ENCODE peak calls at places on chromosomes 1 and 21, in seven cellular contexts. One of them, this sample, is unnamed.

GRCh38 chr1:245459621-245460020 is 304.8 kb downstream of the KIF26B start:
- DNase-seq in NT2/D1: no peak
- DNase-seq in AG04450: no peak
- DNase-seq in A549: no peak
- DNase-seq in IMR-90: no peak
- DNase-seq in aorta: no peak
- DNase-seq in left ventricle myocardium inferior: no peak
- DNase-seq in this sample: no peak

GRCh38 chr1:155970531-155971167 is 7.7 kb downstream of the ARHGEF2 start:
- DNase-seq in NT2/D1: no peak
- DNase-seq in AG04450: no peak
- DNase-seq in A549: no peak
- DNase-seq in IMR-90: peak
- DNase-seq in aorta: peak
- DNase-seq in left ventricle myocardium inferior: peak
- DNase-seq in this sample: no peak

GRCh38 chr1:204357551-204357950 is 2.2 kb downstream of the PLEKHA6 start:
- DNase-seq in NT2/D1: no peak
- DNase-seq in AG04450: no peak
- DNase-seq in A549: no peak
- DNase-seq in IMR-90: no peak
- DNase-seq in aorta: peak
- DNase-seq in left ventricle myocardium inferior: peak
- DNase-seq in this sample: no peak

GRCh38 chr1:180507826-180508724 is 5.7 kb upstream of the ACBD6 start:
- DNase-seq in NT2/D1: no peak
- DNase-seq in AG04450: peak
- DNase-seq in A549: no peak
- DNase-seq in IMR-90: peak
- DNase-seq in aorta: no peak
- DNase-seq in left ventricle myocardium inferior: no peak
- DNase-seq in this sample: peak

GRCh38 chr21:36260030-36260787 is 59.8 kb upstream of the MORC3 start:
- DNase-seq in NT2/D1: peak
- DNase-seq in AG04450: peak
- DNase-seq in A549: peak
- DNase-seq in IMR-90: peak
- DNase-seq in aorta: no peak
- DNase-seq in left ventricle myocardium inferior: no peak
- DNase-seq in this sample: peak

GRCh38 chr1:228006034-228006792 is 585 bp upstream of the WNT3A start:
- DNase-seq in NT2/D1: no peak
- DNase-seq in AG04450: no peak
- DNase-seq in A549: no peak
- DNase-seq in IMR-90: no peak
- DNase-seq in aorta: no peak
- DNase-seq in left ventricle myocardium inferior: no peak
- DNase-seq in this sample: no peak

GRCh38 chr1:240426056-240426455 is 185.9 kb downstream of the GREM2 start:
- DNase-seq in NT2/D1: no peak
- DNase-seq in AG04450: no peak
- DNase-seq in A549: no peak
- DNase-seq in IMR-90: no peak
- DNase-seq in aorta: no peak
- DNase-seq in left ventricle myocardium inferior: no peak
- DNase-seq in this sample: no peak

GRCh38 chr21:20187028-20187427 is 811.2 kb upstream of the NCAM2 start:
- DNase-seq in NT2/D1: no peak
- DNase-seq in AG04450: no peak
- DNase-seq in A549: no peak
- DNase-seq in IMR-90: no peak
- DNase-seq in aorta: no peak
- DNase-seq in left ventricle myocardium inferior: no peak
- DNase-seq in this sample: no peak

GRCh38 chr1:38327559-38327973 is 281.0 kb upstream of the POU3F1 start:
- DNase-seq in NT2/D1: no peak
- DNase-seq in AG04450: no peak
- DNase-seq in A549: no peak
- DNase-seq in IMR-90: no peak
- DNase-seq in aorta: no peak
- DNase-seq in left ventricle myocardium inferior: no peak
- DNase-seq in this sample: no peak

GRCh38 chr1:207848234-207848633 is 62.7 kb downstream of the CD34 start:
- DNase-seq in NT2/D1: no peak
- DNase-seq in AG04450: no peak
- DNase-seq in A549: peak
- DNase-seq in IMR-90: peak
- DNase-seq in aorta: peak
- DNase-seq in left ventricle myocardium inferior: peak
- DNase-seq in this sample: peak

GRCh38 chr1:27349784-27350672 is 8.2 kb downstream of the SYTL1 start:
- DNase-seq in NT2/D1: no peak
- DNase-seq in AG04450: peak
- DNase-seq in A549: peak
- DNase-seq in IMR-90: peak
- DNase-seq in aorta: no peak
- DNase-seq in left ventricle myocardium inferior: peak
- DNase-seq in this sample: peak

DNA sequence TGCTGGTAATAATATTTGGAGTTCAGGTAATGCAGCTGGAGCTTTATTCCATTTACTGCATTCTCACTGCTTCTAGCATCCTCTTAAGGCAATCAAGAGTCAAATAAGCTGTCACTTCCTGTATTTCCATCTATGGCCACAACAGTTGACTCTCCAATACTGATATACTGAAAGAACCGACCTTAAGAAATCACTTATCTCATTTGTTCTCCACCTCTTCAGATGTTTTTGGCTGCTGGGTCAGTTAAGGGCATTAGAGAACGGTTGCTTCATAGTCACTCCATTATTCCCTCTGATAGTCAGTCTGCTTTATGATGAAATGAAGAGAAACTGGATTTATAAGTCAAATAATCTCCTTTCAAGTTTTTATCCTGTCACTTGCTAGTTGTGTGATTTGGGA is 14.2 kb upstream of the RGS4 start:
- DNase-seq in NT2/D1: no peak
- DNase-seq in AG04450: no peak
- DNase-seq in A549: no peak
- DNase-seq in IMR-90: no peak
- DNase-seq in aorta: no peak
- DNase-seq in left ventricle myocardium inferior: no peak
- DNase-seq in this sample: no peak
- H3K4me3 ChIP-seq in NT2/D1: no peak
- H3K4me3 ChIP-seq in AG04450: no peak
- H3K4me3 ChIP-seq in A549: no peak
- H3K4me3 ChIP-seq in IMR-90: no peak
- H3K4me3 ChIP-seq in aorta: no peak
- H3K4me3 ChIP-seq in left ventricle myocardium inferior: no peak
- H3K4me3 ChIP-seq in this sample: no peak

GRCh38 chr1:109712321-109712864 is 342 bp downstream of the GSTM5 start:
- DNase-seq in NT2/D1: no peak
- DNase-seq in AG04450: no peak
- DNase-seq in A549: no peak
- DNase-seq in IMR-90: no peak
- DNase-seq in aorta: no peak
- DNase-seq in left ventricle myocardium inferior: no peak
- DNase-seq in this sample: no peak
- H3K4me3 ChIP-seq in NT2/D1: no peak
- H3K4me3 ChIP-seq in AG04450: peak
- H3K4me3 ChIP-seq in A549: no peak
- H3K4me3 ChIP-seq in IMR-90: no peak
- H3K4me3 ChIP-seq in aorta: no peak
- H3K4me3 ChIP-seq in left ventricle myocardium inferior: peak
- H3K4me3 ChIP-seq in this sample: no peak

DNA sequence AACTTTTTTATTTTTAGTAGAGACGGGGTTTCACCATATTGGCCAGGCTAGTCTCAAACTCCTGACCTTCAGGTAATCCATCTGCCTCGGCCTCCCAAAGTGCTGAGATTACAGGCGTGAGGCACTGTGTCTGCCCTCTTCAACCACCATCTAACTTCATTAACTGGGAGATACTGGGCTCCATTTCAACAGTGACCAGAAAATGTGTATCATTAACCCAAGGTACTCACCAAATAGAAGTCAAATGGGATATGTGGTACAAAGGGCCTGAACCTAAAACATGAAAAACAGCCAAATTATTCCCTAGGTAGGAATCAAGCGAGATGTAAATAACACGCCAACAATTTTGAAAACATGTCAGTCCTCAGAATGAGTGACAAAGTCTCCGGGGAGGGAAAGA is 1.2 kb downstream of the ILF2 start:
- DNase-seq in NT2/D1: no peak
- DNase-seq in AG04450: no peak
- DNase-seq in A549: no peak
- DNase-seq in IMR-90: no peak
- DNase-seq in aorta: no peak
- DNase-seq in left ventricle myocardium inferior: no peak
- DNase-seq in this sample: no peak
- H3K4me3 ChIP-seq in NT2/D1: peak
- H3K4me3 ChIP-seq in AG04450: peak
- H3K4me3 ChIP-seq in A549: peak
- H3K4me3 ChIP-seq in IMR-90: peak
- H3K4me3 ChIP-seq in aorta: no peak
- H3K4me3 ChIP-seq in left ventricle myocardium inferior: peak
- H3K4me3 ChIP-seq in this sample: peak

DNA sequence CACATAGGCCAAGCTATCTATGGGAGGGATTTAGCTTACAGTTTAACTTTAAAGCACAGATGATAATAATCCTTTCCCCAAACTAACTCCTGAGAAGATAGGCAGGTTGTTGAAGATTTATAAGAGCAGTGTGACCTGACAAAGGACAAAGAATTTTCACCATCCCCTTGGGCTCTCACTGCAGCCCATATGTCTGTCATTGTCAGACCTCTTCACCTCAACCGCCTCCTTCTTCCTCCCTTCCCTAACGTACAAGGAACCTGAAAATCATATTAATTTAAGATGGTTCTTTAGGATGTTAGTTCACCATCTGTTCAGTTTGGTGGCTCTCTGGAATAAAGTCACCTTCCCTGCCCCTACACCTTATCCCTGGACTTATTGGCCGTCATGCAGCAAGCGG is 5.0 kb downstream of the RNU1-2 start:
- DNase-seq in NT2/D1: no peak
- DNase-seq in AG04450: no peak
- DNase-seq in A549: no peak
- DNase-seq in IMR-90: no peak
- DNase-seq in aorta: no peak
- DNase-seq in left ventricle myocardium inferior: no peak
- DNase-seq in this sample: no peak
- H3K4me3 ChIP-seq in NT2/D1: no peak
- H3K4me3 ChIP-seq in AG04450: no peak
- H3K4me3 ChIP-seq in A549: no peak
- H3K4me3 ChIP-seq in IMR-90: no peak
- H3K4me3 ChIP-seq in aorta: no peak
- H3K4me3 ChIP-seq in left ventricle myocardium inferior: no peak
- H3K4me3 ChIP-seq in this sample: no peak